ENCODE peak calls at places on chromosomes 2 and 18, in six cellular contexts. N, Z, S, Y, X and F are unnamed samples.

GRCh38 chr2:117917223-117917917 is 96.5 kb downstream of the CCDC93 start:
- DNase-seq in N (no peak), Z (no peak), S (no peak), Y (no peak), X (no peak), F (no peak)

GRCh38 chr2:174664084-174664759 is 66.6 kb upstream of the WIPF1 start:
- DNase-seq in N (peak; percentile 62), Z (no peak), S (no peak), Y (no peak), X (no peak), F (no peak)

GRCh38 chr2:153890572-153890971 is 18.9 kb downstream of the GALNT13 start:
- DNase-seq in N (no peak), Z (no peak), S (no peak), Y (no peak), X (no peak), F (no peak)

GRCh38 chr2:223884399-223884798 is 47.0 kb upstream of the AP1S3 start:
- DNase-seq in N (no peak), Z (no peak), S (no peak), Y (no peak), X (no peak), F (no peak)

GRCh38 chr2:136117909-136118818 is at the start of gene CXCR4:
- DNase-seq in N (peak; percentile 73), Z (peak; percentile 74), S (peak; percentile 94), Y (peak; percentile 80), X (peak; percentile 88), F (peak; percentile 79)

GRCh38 chr2:117935954-117936353 is 77.9 kb downstream of the CCDC93 start:
- DNase-seq in N (no peak), Z (no peak), S (no peak), Y (no peak), X (no peak), F (no peak)

GRCh38 chr2:22360735-22361374 is 1024.1 kb upstream of the KLHL29 start:
- DNase-seq in N (no peak), Z (no peak), S (no peak), Y (no peak), X (no peak), F (no peak)

GRCh38 chr2:54531558-54531957 is 75.4 kb downstream of the SPTBN1 start:
- DNase-seq in N (no peak), Z (no peak), S (no peak), Y (no peak), X (no peak), F (no peak)

GRCh38 chr2:127597984-127598380 is 48.0 kb upstream of the GPR17 start:
- DNase-seq in N (no peak), Z (no peak), S (no peak), Y (no peak), X (no peak), F (no peak)

GRCh38 chr18:13435596-13436333 is 217.2 kb downstream of the LDLRAD4 start:
- DNase-seq in N (no peak), Z (no peak), S (no peak), Y (peak; percentile 81), X (no peak), F (no peak)

GRCh38 chr18:80198994-80199748 is 48.1 kb downstream of the PARD6G start:
- DNase-seq in N (no peak), Z (no peak), S (no peak), Y (no peak), X (no peak), F (no peak)

GRCh38 chr18:58756148-58756547 is 84.9 kb downstream of the MALT1 start:
- DNase-seq in N (no peak), Z (no peak), S (no peak), Y (no peak), X (no peak), F (no peak)

GRCh38 chr18:36333418-36333817 is 35.9 kb downstream of the FHOD3 start:
- DNase-seq in N (no peak), Z (no peak), S (no peak), Y (no peak), X (no peak), F (no peak)

GRCh38 chr2:138767101-138767500 is 13.1 kb downstream of the NXPH2 start:
- DNase-seq in N (no peak), Z (no peak), S (no peak), Y (no peak), X (no peak), F (no peak)

GRCh38 chr2:10784719-10785118 is 27.9 kb downstream of the PDIA6 start:
- DNase-seq in N (no peak), Z (no peak), S (peak; percentile 65), Y (no peak), X (no peak), F (no peak)

GRCh38 chr2:177147834-177148233 is 64.8 kb upstream of the HNRNPA3 start:
- DNase-seq in N (no peak), Z (no peak), S (no peak), Y (no peak), X (no peak), F (no peak)